ENCODE peak calls at places on chromosomes 6 and 20, in eight cellular contexts. One of them, this sample, is unnamed.

GRCh38 chr6:70215460-70215859 is 87.4 kb downstream of the COL9A1 start:
- DNase-seq in NCI-H1092: no peak
- DNase-seq in HTR-8/SVneo: no peak
- DNase-seq in fibroblast of lung: no peak
- DNase-seq in lung microvascular endothelial cell: no peak
- DNase-seq in NCI-H1105: no peak
- DNase-seq in GM12865: no peak
- DNase-seq in NCI-H460: no peak
- DNase-seq in this sample: no peak

GRCh38 chr20:21102691-21103311 is 3.4 kb downstream of the LINC00237 start:
- DNase-seq in NCI-H1105: no peak
- DNase-seq in NCI-H1092: no peak
- DNase-seq in fibroblast of lung: no peak
- DNase-seq in lung microvascular endothelial cell: peak
- DNase-seq in HTR-8/SVneo: no peak
- DNase-seq in NCI-H460: no peak
- DNase-seq in GM12865: peak
- DNase-seq in this sample: no peak

GRCh38 chr6:37646097-37646864 is 51.4 kb downstream of the MDGA1 start:
- DNase-seq in NCI-H1092: no peak
- DNase-seq in lung microvascular endothelial cell: no peak
- DNase-seq in GM12865: no peak
- DNase-seq in NCI-H460: no peak
- DNase-seq in fibroblast of lung: no peak
- DNase-seq in NCI-H1105: no peak
- DNase-seq in HTR-8/SVneo: no peak
- DNase-seq in this sample: no peak

GRCh38 chr20:63533871-63534393 is 3.2 kb downstream of the PTK6 start:
- DNase-seq in NCI-H460: no peak
- DNase-seq in GM12865: no peak
- DNase-seq in NCI-H1092: no peak
- DNase-seq in HTR-8/SVneo: no peak
- DNase-seq in NCI-H1105: no peak
- DNase-seq in lung microvascular endothelial cell: no peak
- DNase-seq in fibroblast of lung: no peak
- DNase-seq in this sample: no peak

GRCh38 chr20:44717986-44718385 is 2.8 kb downstream of the CCN5 start:
- DNase-seq in HTR-8/SVneo: no peak
- DNase-seq in NCI-H1092: no peak
- DNase-seq in GM12865: no peak
- DNase-seq in lung microvascular endothelial cell: no peak
- DNase-seq in NCI-H1105: no peak
- DNase-seq in fibroblast of lung: no peak
- DNase-seq in NCI-H460: peak
- DNase-seq in this sample: no peak

GRCh38 chr6:97095466-97095865 is 170.9 kb downstream of the KLHL32 start:
- DNase-seq in NCI-H1092: no peak
- DNase-seq in GM12865: no peak
- DNase-seq in HTR-8/SVneo: no peak
- DNase-seq in lung microvascular endothelial cell: no peak
- DNase-seq in NCI-H1105: no peak
- DNase-seq in fibroblast of lung: no peak
- DNase-seq in NCI-H460: no peak
- DNase-seq in this sample: no peak

GRCh38 chr20:60381643-60382400 is 423.6 kb downstream of the CDH26 start:
- DNase-seq in NCI-H1092: no peak
- DNase-seq in NCI-H460: no peak
- DNase-seq in HTR-8/SVneo: no peak
- DNase-seq in lung microvascular endothelial cell: no peak
- DNase-seq in NCI-H1105: no peak
- DNase-seq in GM12865: no peak
- DNase-seq in fibroblast of lung: peak
- DNase-seq in this sample: no peak

GRCh38 chr20:58712823-58713731 is 20.5 kb downstream of the NPEPL1 start:
- DNase-seq in fibroblast of lung: no peak
- DNase-seq in NCI-H1105: no peak
- DNase-seq in NCI-H1092: no peak
- DNase-seq in lung microvascular endothelial cell: no peak
- DNase-seq in NCI-H460: no peak
- DNase-seq in GM12865: no peak
- DNase-seq in HTR-8/SVneo: no peak
- DNase-seq in this sample: no peak

GRCh38 chr6:79369026-79369425 is 134.5 kb upstream of the HMGN3 start:
- DNase-seq in GM12865: no peak
- DNase-seq in NCI-H1092: no peak
- DNase-seq in lung microvascular endothelial cell: no peak
- DNase-seq in fibroblast of lung: no peak
- DNase-seq in NCI-H460: no peak
- DNase-seq in HTR-8/SVneo: no peak
- DNase-seq in NCI-H1105: no peak
- DNase-seq in this sample: no peak

GRCh38 chr6:7878401-7878964 is 32.1 kb downstream of the TXNDC5 start:
- DNase-seq in HTR-8/SVneo: no peak
- DNase-seq in NCI-H1092: no peak
- DNase-seq in fibroblast of lung: no peak
- DNase-seq in NCI-H460: no peak
- DNase-seq in lung microvascular endothelial cell: no peak
- DNase-seq in GM12865: no peak
- DNase-seq in NCI-H1105: no peak
- DNase-seq in this sample: no peak

GRCh38 chr6:111536888-111537287 is 53.9 kb upstream of the REV3L start:
- DNase-seq in GM12865: peak
- DNase-seq in fibroblast of lung: no peak
- DNase-seq in NCI-H460: no peak
- DNase-seq in NCI-H1105: no peak
- DNase-seq in NCI-H1092: no peak
- DNase-seq in lung microvascular endothelial cell: peak
- DNase-seq in HTR-8/SVneo: no peak
- DNase-seq in this sample: no peak

GRCh38 chr6:166691741-166692140 is 64.7 kb upstream of the RPS6KA2 start:
- DNase-seq in fibroblast of lung: no peak
- DNase-seq in NCI-H1092: no peak
- DNase-seq in NCI-H460: no peak
- DNase-seq in NCI-H1105: no peak
- DNase-seq in GM12865: no peak
- DNase-seq in lung microvascular endothelial cell: peak
- DNase-seq in HTR-8/SVneo: no peak
- DNase-seq in this sample: no peak

GRCh38 chr20:35264755-35265154 is 13.2 kb downstream of the MMP24OS start:
- DNase-seq in NCI-H460: no peak
- DNase-seq in fibroblast of lung: peak
- DNase-seq in NCI-H1092: no peak
- DNase-seq in HTR-8/SVneo: peak
- DNase-seq in GM12865: no peak
- DNase-seq in NCI-H1105: no peak
- DNase-seq in lung microvascular endothelial cell: peak
- DNase-seq in this sample: no peak

GRCh38 chr6:41529049-41529448 is 17.1 kb upstream of the FOXP4 start:
- DNase-seq in NCI-H1092: no peak
- DNase-seq in HTR-8/SVneo: no peak
- DNase-seq in lung microvascular endothelial cell: no peak
- DNase-seq in GM12865: no peak
- DNase-seq in NCI-H1105: no peak
- DNase-seq in NCI-H460: no peak
- DNase-seq in fibroblast of lung: no peak
- DNase-seq in this sample: no peak

GRCh38 chr20:63652192-63652980 is 838 bp downstream of the STMN3 start:
- DNase-seq in fibroblast of lung: peak
- DNase-seq in lung microvascular endothelial cell: no peak
- DNase-seq in NCI-H460: no peak
- DNase-seq in HTR-8/SVneo: peak
- DNase-seq in NCI-H1092: peak
- DNase-seq in GM12865: no peak
- DNase-seq in NCI-H1105: peak
- DNase-seq in this sample: no peak

GRCh38 chr20:25579081-25579770 is 6.1 kb downstream of the NINL start:
- DNase-seq in HTR-8/SVneo: no peak
- DNase-seq in fibroblast of lung: peak
- DNase-seq in NCI-H460: no peak
- DNase-seq in NCI-H1092: peak
- DNase-seq in GM12865: no peak
- DNase-seq in lung microvascular endothelial cell: no peak
- DNase-seq in NCI-H1105: no peak
- DNase-seq in this sample: no peak

GRCh38 chr20:48708116-48708515 is 119.7 kb downstream of the PREX1 start:
- DNase-seq in GM12865: no peak
- DNase-seq in NCI-H460: no peak
- DNase-seq in lung microvascular endothelial cell: no peak
- DNase-seq in NCI-H1092: no peak
- DNase-seq in HTR-8/SVneo: no peak
- DNase-seq in NCI-H1105: no peak
- DNase-seq in fibroblast of lung: no peak
- DNase-seq in this sample: no peak

GRCh38 chr6:140027239-140027638 is 652.8 kb upstream of the CITED2 start:
- DNase-seq in HTR-8/SVneo: no peak
- DNase-seq in GM12865: no peak
- DNase-seq in lung microvascular endothelial cell: no peak
- DNase-seq in NCI-H1105: no peak
- DNase-seq in NCI-H460: no peak
- DNase-seq in NCI-H1092: no peak
- DNase-seq in fibroblast of lung: no peak
- DNase-seq in this sample: no peak

GRCh38 chr6:130513770-130514169 is 148.0 kb downstream of the TMEM200A start:
- DNase-seq in NCI-H460: no peak
- DNase-seq in NCI-H1105: no peak
- DNase-seq in lung microvascular endothelial cell: no peak
- DNase-seq in fibroblast of lung: peak
- DNase-seq in GM12865: peak
- DNase-seq in HTR-8/SVneo: peak
- DNase-seq in NCI-H1092: no peak
- DNase-seq in this sample: peak

This sample was measured in GM04504.